ENCODE peak calls at places on chromosomes 6 and 20, in eight cellular contexts. One of them, this sample, is unnamed.

GRCh38 chr20:45501600-45501999 is 13.8 kb downstream of the SPINT3 start:
- ATAC-seq in upper lobe of left lung: no peak
- ATAC-seq in K562: no peak
- ATAC-seq in Panc1: no peak
- ATAC-seq in GM23338: no peak
- ATAC-seq in GM12878: no peak
- ATAC-seq in HCT116: no peak
- ATAC-seq in HepG2: no peak
- ATAC-seq in this sample: no peak

GRCh38 chr20:41004561-41005360 is 23.9 kb upstream of the TOP1 start:
- ATAC-seq in GM12878: no peak
- ATAC-seq in upper lobe of left lung: no peak
- ATAC-seq in Panc1: no peak
- ATAC-seq in HCT116: no peak
- ATAC-seq in HepG2: no peak
- ATAC-seq in K562: no peak
- ATAC-seq in GM23338: no peak
- ATAC-seq in this sample: no peak

GRCh38 chr6:105983763-105984162 is 102.4 kb upstream of the PRDM1 start:
- ATAC-seq in K562: no peak
- ATAC-seq in upper lobe of left lung: no peak
- ATAC-seq in GM23338: no peak
- ATAC-seq in HCT116: no peak
- ATAC-seq in HepG2: no peak
- ATAC-seq in GM12878: no peak
- ATAC-seq in Panc1: no peak
- ATAC-seq in this sample: no peak

GRCh38 chr6:2129076-2129695 is 116.2 kb downstream of the GMDS start:
- ATAC-seq in GM12878: peak; percentile 96
- ATAC-seq in upper lobe of left lung: no peak
- ATAC-seq in HepG2: no peak
- ATAC-seq in GM23338: no peak
- ATAC-seq in Panc1: no peak
- ATAC-seq in HCT116: no peak
- ATAC-seq in K562: no peak
- ATAC-seq in this sample: no peak

GRCh38 chr20:31842471-31843157 is 2.8 kb downstream of the FOXS1 start:
- ATAC-seq in K562: no peak
- ATAC-seq in Panc1: peak; percentile 53
- ATAC-seq in GM23338: peak; percentile 23
- ATAC-seq in HCT116: no peak
- ATAC-seq in upper lobe of left lung: no peak
- ATAC-seq in GM12878: peak; percentile 24
- ATAC-seq in HepG2: peak; percentile 26
- ATAC-seq in this sample: no peak

GRCh38 chr6:39193201-39193791 is 36.0 kb downstream of the KCNK5 start:
- ATAC-seq in upper lobe of left lung: no peak
- ATAC-seq in Panc1: no peak
- ATAC-seq in HepG2: no peak
- ATAC-seq in GM12878: no peak
- ATAC-seq in K562: no peak
- ATAC-seq in GM23338: no peak
- ATAC-seq in HCT116: no peak
- ATAC-seq in this sample: peak; percentile 50

GRCh38 chr6:5151955-5152401 is 66.8 kb downstream of the PPP1R3G start:
- ATAC-seq in HepG2: no peak
- ATAC-seq in HCT116: no peak
- ATAC-seq in GM12878: no peak
- ATAC-seq in GM23338: no peak
- ATAC-seq in K562: no peak
- ATAC-seq in upper lobe of left lung: no peak
- ATAC-seq in Panc1: no peak
- ATAC-seq in this sample: no peak

GRCh38 chr6:33128318-33128717 is 52.5 kb downstream of the HLA-DPB1 start:
- ATAC-seq in K562: no peak
- ATAC-seq in upper lobe of left lung: no peak
- ATAC-seq in GM12878: peak; percentile 85
- ATAC-seq in GM23338: no peak
- ATAC-seq in HCT116: no peak
- ATAC-seq in HepG2: no peak
- ATAC-seq in Panc1: no peak
- ATAC-seq in this sample: no peak

GRCh38 chr20:24612799-24613775 is 143.7 kb downstream of the SYNDIG1 start:
- ATAC-seq in GM12878: no peak
- ATAC-seq in GM23338: no peak
- ATAC-seq in HepG2: no peak
- ATAC-seq in K562: no peak
- ATAC-seq in upper lobe of left lung: no peak
- ATAC-seq in Panc1: no peak
- ATAC-seq in HCT116: no peak
- ATAC-seq in this sample: no peak

DNA sequence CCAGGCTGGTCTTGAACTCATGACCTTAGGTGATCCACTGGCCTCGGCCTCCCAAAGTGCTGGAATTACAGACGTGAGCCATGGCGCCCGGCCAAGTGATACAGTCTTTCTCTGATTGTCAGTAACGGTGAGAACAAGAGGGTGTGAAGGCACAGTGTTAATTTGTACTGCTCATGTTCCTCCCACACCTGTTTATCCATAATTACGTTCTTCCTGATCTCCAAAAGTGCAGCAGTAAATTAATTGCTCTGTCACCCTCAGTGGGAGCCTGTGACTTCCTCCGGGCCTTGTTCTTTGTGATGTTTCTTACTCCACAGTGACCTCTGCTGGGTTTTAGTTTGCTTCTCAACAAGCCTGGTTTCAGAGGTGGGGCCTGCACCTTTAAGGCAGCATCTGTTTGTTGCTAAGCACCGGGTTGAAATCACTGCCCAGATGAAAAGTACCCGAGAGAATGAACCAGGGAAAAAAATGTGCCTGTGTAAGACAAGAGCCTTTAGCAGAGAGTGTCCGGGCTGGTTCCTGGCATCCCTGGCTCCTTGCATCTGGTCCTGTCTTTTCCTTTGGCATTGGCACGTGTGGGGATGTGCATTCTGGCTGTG is 89.1 kb upstream of the CLDN20 start:
- ATAC-seq in Panc1: peak; percentile 83
- ATAC-seq in HepG2: peak; percentile 96
- ATAC-seq in upper lobe of left lung: peak; percentile 84
- ATAC-seq in GM23338: peak; percentile 94
- ATAC-seq in K562: peak; percentile 98
- ATAC-seq in GM12878: peak; percentile 72
- ATAC-seq in HCT116: peak; percentile 86
- ATAC-seq in this sample: peak; percentile 74
- TF ChIP-seq CTCF in Panc1: peak; percentile 81
- TF ChIP-seq CTCF in HepG2: peak; percentile 90
- TF ChIP-seq CTCF in upper lobe of left lung: peak; percentile 42
- TF ChIP-seq CTCF in GM23338: peak; percentile 85
- TF ChIP-seq CTCF in K562: peak; percentile 71
- TF ChIP-seq CTCF in GM12878: peak; percentile 80
- TF ChIP-seq CTCF in HCT116: peak; percentile 94
- TF ChIP-seq CTCF in this sample: peak; percentile 65

GRCh38 chr20:19683822-19684221 is 74.2 kb upstream of the RIN2 start:
- ATAC-seq in upper lobe of left lung: no peak
- ATAC-seq in GM23338: no peak
- ATAC-seq in Panc1: no peak
- ATAC-seq in HCT116: no peak
- ATAC-seq in GM12878: no peak
- ATAC-seq in HepG2: no peak
- ATAC-seq in K562: no peak
- ATAC-seq in this sample: no peak

GRCh38 chr20:19688031-19688806 is 69.8 kb upstream of the RIN2 start:
- ATAC-seq in HepG2: peak; percentile 96
- ATAC-seq in Panc1: peak; percentile 96
- ATAC-seq in HCT116: peak; percentile 96
- ATAC-seq in GM12878: peak; percentile 69
- ATAC-seq in upper lobe of left lung: peak; percentile 80
- ATAC-seq in GM23338: peak; percentile 96
- ATAC-seq in K562: peak; percentile 45
- ATAC-seq in this sample: peak; percentile 87

GRCh38 chr20:19679931-19680330 is 78.1 kb upstream of the RIN2 start:
- ATAC-seq in GM12878: no peak
- ATAC-seq in HCT116: no peak
- ATAC-seq in upper lobe of left lung: no peak
- ATAC-seq in GM23338: no peak
- ATAC-seq in HepG2: no peak
- ATAC-seq in K562: no peak
- ATAC-seq in Panc1: no peak
- ATAC-seq in this sample: no peak

GRCh38 chr20:19682249-19682648 is 75.8 kb upstream of the RIN2 start:
- ATAC-seq in GM23338: no peak
- ATAC-seq in GM12878: peak; percentile 83
- ATAC-seq in HepG2: no peak
- ATAC-seq in HCT116: no peak
- ATAC-seq in Panc1: no peak
- ATAC-seq in K562: no peak
- ATAC-seq in upper lobe of left lung: no peak
- ATAC-seq in this sample: no peak

DNA sequence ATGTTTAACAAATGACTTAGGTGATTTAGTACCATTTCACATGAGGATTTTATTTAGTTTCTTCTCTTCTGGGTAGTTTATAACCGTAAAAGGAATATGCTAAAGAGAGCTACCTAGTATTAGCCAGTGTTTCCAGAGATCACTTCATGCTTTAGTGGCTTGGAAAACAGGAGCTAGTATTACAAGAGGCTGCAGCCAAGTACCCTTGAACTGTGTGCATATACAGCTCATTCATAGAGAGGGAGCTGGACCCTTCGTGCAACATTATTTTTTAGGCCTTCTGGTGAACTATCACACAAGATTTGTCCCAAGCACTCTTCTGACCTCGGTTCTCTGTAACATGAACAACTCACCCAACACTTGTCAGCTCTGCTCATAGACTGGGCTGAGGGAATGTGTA is 74.9 kb upstream of the RIN2 start:
- ATAC-seq in Panc1: no peak
- ATAC-seq in HCT116: no peak
- ATAC-seq in HepG2: no peak
- ATAC-seq in K562: no peak
- ATAC-seq in GM12878: no peak
- ATAC-seq in upper lobe of left lung: no peak
- ATAC-seq in GM23338: no peak
- ATAC-seq in this sample: no peak
- TF ChIP-seq POLR2AphosphoS5 in Panc1: no peak
- TF ChIP-seq POLR2AphosphoS5 in HCT116: no peak
- TF ChIP-seq POLR2AphosphoS5 in HepG2: no peak
- TF ChIP-seq POLR2AphosphoS5 in K562: no peak
- TF ChIP-seq POLR2AphosphoS5 in GM12878: no peak
- TF ChIP-seq POLR2AphosphoS5 in upper lobe of left lung: no peak
- TF ChIP-seq POLR2AphosphoS5 in GM23338: no peak
- TF ChIP-seq POLR2AphosphoS5 in this sample: no peak

GRCh38 chr6:149472241-149472640 is 12.6 kb downstream of the ZC3H12D start:
- ATAC-seq in Panc1: no peak
- ATAC-seq in K562: no peak
- ATAC-seq in HepG2: no peak
- ATAC-seq in GM23338: no peak
- ATAC-seq in upper lobe of left lung: no peak
- ATAC-seq in GM12878: peak; percentile 2
- ATAC-seq in HCT116: no peak
- ATAC-seq in this sample: no peak

GRCh38 chr6:149473080-149474052 is 11.4 kb downstream of the ZC3H12D start:
- ATAC-seq in GM12878: peak; percentile 24
- ATAC-seq in Panc1: no peak
- ATAC-seq in HepG2: peak; percentile 92
- ATAC-seq in GM23338: peak; percentile 63
- ATAC-seq in K562: peak; percentile 36
- ATAC-seq in upper lobe of left lung: peak; percentile 38
- ATAC-seq in HCT116: no peak
- ATAC-seq in this sample: no peak

GRCh38 chr6:149468179-149468578 is 16.6 kb downstream of the ZC3H12D start:
- ATAC-seq in K562: no peak
- ATAC-seq in Panc1: no peak
- ATAC-seq in HCT116: no peak
- ATAC-seq in HepG2: no peak
- ATAC-seq in upper lobe of left lung: no peak
- ATAC-seq in GM23338: no peak
- ATAC-seq in GM12878: peak; percentile 43
- ATAC-seq in this sample: no peak

GRCh38 chr6:149471801-149472200 is 13.0 kb downstream of the ZC3H12D start:
- ATAC-seq in HepG2: no peak
- ATAC-seq in HCT116: no peak
- ATAC-seq in GM12878: peak; percentile 47
- ATAC-seq in upper lobe of left lung: no peak
- ATAC-seq in GM23338: no peak
- ATAC-seq in Panc1: no peak
- ATAC-seq in K562: no peak
- ATAC-seq in this sample: no peak

GRCh38 chr6:149470948-149471347 is 13.9 kb downstream of the ZC3H12D start:
- ATAC-seq in HCT116: no peak
- ATAC-seq in GM12878: no peak
- ATAC-seq in Panc1: no peak
- ATAC-seq in upper lobe of left lung: no peak
- ATAC-seq in HepG2: no peak
- ATAC-seq in GM23338: no peak
- ATAC-seq in K562: no peak
- ATAC-seq in this sample: no peak
- H3K36me3 ChIP-seq in HCT116: no peaks in the 10 kb centered on the region
- H3K36me3 ChIP-seq in GM12878: peaks cover 17% of the 10 kb centered on the region
- H3K36me3 ChIP-seq in Panc1: no peaks in the 10 kb centered on the region
- H3K36me3 ChIP-seq in upper lobe of left lung: no peaks in the 10 kb centered on the region
- H3K36me3 ChIP-seq in HepG2: no peaks in the 10 kb centered on the region
- H3K36me3 ChIP-seq in GM23338: no peaks in the 10 kb centered on the region
- H3K36me3 ChIP-seq in K562: no peaks in the 10 kb centered on the region
- H3K36me3 ChIP-seq in this sample: no peaks in the 10 kb centered on the region

GRCh38 chr6:42182101-42182500 is 8.9 kb downstream of the GUCA1A start:
- ATAC-seq in HepG2: no peak
- ATAC-seq in K562: peak; percentile 64
- ATAC-seq in upper lobe of left lung: no peak
- ATAC-seq in Panc1: no peak
- ATAC-seq in GM23338: no peak
- ATAC-seq in GM12878: no peak
- ATAC-seq in HCT116: no peak
- ATAC-seq in this sample: no peak
- TF ChIP-seq CTCF in HepG2: no peak
- TF ChIP-seq CTCF in K562: no peak
- TF ChIP-seq CTCF in upper lobe of left lung: no peak
- TF ChIP-seq CTCF in Panc1: no peak
- TF ChIP-seq CTCF in GM23338: no peak
- TF ChIP-seq CTCF in GM12878: no peak
- TF ChIP-seq CTCF in HCT116: no peak
- TF ChIP-seq CTCF in this sample: no peak

This sample was measured in gastroesophageal sphincter.